ENCODE peak calls at places on chromosome 2, in four cellular contexts. Q, E, V and R are unnamed samples.

GRCh38 chr2:45651415-45652089 is at the start of gene PRKCE:
- DNase-seq in Q (peak; percentile 29), V (peak; percentile 50), E (no peak), R (peak; percentile 27)

GRCh38 chr2:225025917-225026571 is 16.2 kb downstream of the DOCK10 start:
- DNase-seq in E (peak; percentile 86), Q (peak; percentile 81), V (peak; percentile 91), R (peak; percentile 41)

GRCh38 chr2:40584432-40584831 is 132.5 kb upstream of the SLC8A1 start:
- DNase-seq in Q (peak; percentile 4), V (peak; percentile 47), E (no peak), R (no peak)

GRCh38 chr2:160351978-160352377 is 141.6 kb downstream of the RBMS1 start:
- DNase-seq in Q (peak; percentile 67), V (peak; percentile 82), E (peak; percentile 88), R (peak; percentile 34)

GRCh38 chr2:40332096-40332826 is 119.6 kb downstream of the SLC8A1 start:
- DNase-seq in V (peak; percentile 80), Q (peak; percentile 80), E (peak; percentile 82), R (no peak)

GRCh38 chr2:143903172-143903856 is 616.6 kb downstream of the ZEB2 start:
- DNase-seq in E (peak; percentile 49), V (peak; percentile 19), Q (no peak), R (no peak)

GRCh38 chr2:169294001-169294675 is 68.2 kb downstream of the LRP2 start:
- DNase-seq in Q (no peak), E (no peak), V (no peak), R (no peak)

GRCh38 chr2:40680547-40680946 is 228.7 kb upstream of the SLC8A1 start:
- DNase-seq in E (no peak), V (peak; percentile 38), Q (no peak), R (no peak)

GRCh38 chr2:240237609-240238151 is 97.2 kb upstream of the OTOS start:
- DNase-seq in E (peak; percentile 85), V (peak; percentile 80), Q (peak; percentile 50), R (no peak)

GRCh38 chr2:152222975-152223638 is 47.5 kb upstream of the STAM2 start:
- DNase-seq in E (peak; percentile 92), Q (peak; percentile 94), V (peak; percentile 91), R (peak; percentile 84)

GRCh38 chr2:20113986-20114938 is 62.8 kb upstream of the LAPTM4A start:
- DNase-seq in Q (no peak), V (no peak), E (no peak), R (no peak)

GRCh38 chr2:28621172-28622100 is 125.6 kb downstream of the PLB1 start:
- DNase-seq in V (peak; percentile 97), E (peak; percentile 99), Q (peak; percentile 98), R (peak; percentile 73)

GRCh38 chr2:174021056-174021656 is 56.0 kb upstream of the SP3 start:
- DNase-seq in Q (no peak), E (no peak), V (no peak), R (no peak)

GRCh38 chr2:74502720-74503505 is 3.5 kb upstream of the LBX2 start:
- DNase-seq in Q (peak; percentile 83), V (peak; percentile 89), E (peak; percentile 62), R (peak; percentile 60)

GRCh38 chr2:65396348-65397026 is 35.9 kb downstream of the SPRED2 start:
- DNase-seq in E (no peak), Q (peak; percentile 49), V (peak; percentile 77), R (no peak)

GRCh38 chr2:109298851-109299250 is 169.8 kb downstream of the SH3RF3 start:
- DNase-seq in E (no peak), V (no peak), Q (no peak), R (no peak)

GRCh38 chr2:191376981-191377629 is 131.9 kb downstream of the MYO1B start:
- DNase-seq in Q (peak; percentile 88), V (peak; percentile 93), E (peak; percentile 92), R (peak; percentile 90)

GRCh38 chr2:198525196-198525595 is 720.8 kb downstream of the PLCL1 start:
- DNase-seq in E (no peak), V (no peak), Q (no peak), R (no peak)

GRCh38 chr2:105781274-105781673 is 36.6 kb downstream of the NCK2 start:
- DNase-seq in E (peak; percentile 76), V (peak; percentile 59), Q (no peak), R (no peak)

GRCh38 chr2:25845843-25846505 is 32.3 kb downstream of the ASXL2 start:
- DNase-seq in Q (peak; percentile 4), E (peak; percentile 59), V (peak; percentile 47), R (no peak)

GRCh38 chr2:1024981-1025380 is 74.3 kb downstream of the SNTG2 start:
- DNase-seq in V (peak; percentile 80), E (no peak), Q (peak; percentile 54), R (no peak)

GRCh38 chr2:171550613-171551012 is 28.3 kb downstream of the CYBRD1 start:
- DNase-seq in E (no peak), V (no peak), Q (no peak), R (no peak)

GRCh38 chr2:240664622-240665021 is 18.1 kb downstream of the AQP12B start:
- DNase-seq in Q (no peak), E (no peak), V (no peak), R (no peak)

GRCh38 chr2:23092831-23093230 is 292.1 kb upstream of the KLHL29 start:
- DNase-seq in V (peak; percentile 4), Q (no peak), E (peak; percentile 48), R (no peak)